ENCODE peak calls at places on chromosomes 5 and 9, in seven cellular contexts. W, R, Y, A, T, V and H are unnamed samples.

GRCh38 chr5:173454764-173455598 is 126.8 kb upstream of the STC2 start:
- DNase-seq in W (peak), R (no peak), Y (peak), A (peak), T (no peak), V (peak), H (no peak)

GRCh38 chr5:111730659-111731382 is 26.2 kb downstream of the NREP start:
- DNase-seq in W (no peak), R (no peak), Y (no peak), A (no peak), T (no peak), V (peak), H (no peak)

GRCh38 chr5:173010021-173010420 is 26.4 kb downstream of the ATP6V0E1 start:
- DNase-seq in W (peak), R (no peak), Y (peak), A (no peak), T (no peak), V (no peak), H (no peak)

GRCh38 chr9:93116049-93116961 is 17.7 kb downstream of the NINJ1 start:
- DNase-seq in W (peak), R (no peak), Y (peak), A (no peak), T (no peak), V (peak), H (no peak)

GRCh38 chr9:130010151-130010988 is 32.6 kb downstream of the FNBP1 start:
- DNase-seq in W (no peak), R (no peak), Y (no peak), A (no peak), T (no peak), V (no peak), H (no peak)

GRCh38 chr5:139655727-139656271 is 7.7 kb downstream of the CXXC5 start:
- DNase-seq in W (no peak), R (no peak), Y (peak), A (peak), T (no peak), V (peak), H (no peak)

GRCh38 chr5:141493500-141494422 is 4.9 kb downstream of the PCDHGC5 start:
- DNase-seq in W (no peak), R (no peak), Y (no peak), A (peak), T (no peak), V (no peak), H (no peak)

GRCh38 chr9:20297646-20298084 is 324.6 kb downstream of the MLLT3 start:
- DNase-seq in W (no peak), R (no peak), Y (peak), A (no peak), T (no peak), V (no peak), H (no peak)